ENCODE peak calls at places on chromosomes 2 and 18, in six cellular contexts. One of them, this sample, is unnamed.

GRCh38 chr2:164388511-164388910 is 232.8 kb downstream of the GRB14 start:
- DNase-seq in M059J: peak; percentile 88
- DNase-seq in NCI-H524: no peak
- DNase-seq in GM12891: no peak
- DNase-seq in Caki2: peak; percentile 76
- DNase-seq in globus pallidus: no peak
- DNase-seq in this sample: no peak

GRCh38 chr2:120261387-120262006 is 8.8 kb downstream of the RALB start:
- DNase-seq in Caki2: no peak
- DNase-seq in M059J: no peak
- DNase-seq in globus pallidus: no peak
- DNase-seq in GM12891: no peak
- DNase-seq in NCI-H524: no peak
- DNase-seq in this sample: no peak

GRCh38 chr2:28415715-28416114 is 23.1 kb downstream of the FOSL2 start:
- DNase-seq in M059J: no peak
- DNase-seq in globus pallidus: no peak
- DNase-seq in GM12891: no peak
- DNase-seq in NCI-H524: no peak
- DNase-seq in Caki2: no peak
- DNase-seq in this sample: no peak

GRCh38 chr18:66439670-66440069 is 164.2 kb downstream of the CDH19 start:
- DNase-seq in globus pallidus: no peak
- DNase-seq in M059J: no peak
- DNase-seq in Caki2: no peak
- DNase-seq in GM12891: no peak
- DNase-seq in NCI-H524: no peak
- DNase-seq in this sample: no peak

GRCh38 chr2:158034198-158034831 is 67.4 kb upstream of the UPP2 start:
- DNase-seq in NCI-H524: peak; percentile 43
- DNase-seq in globus pallidus: peak; percentile 28
- DNase-seq in GM12891: peak; percentile 4
- DNase-seq in M059J: peak; percentile 52
- DNase-seq in Caki2: peak; percentile 61
- DNase-seq in this sample: peak; percentile 7

GRCh38 chr2:177392373-177393246 is at the start of gene AGPS:
- DNase-seq in NCI-H524: peak; percentile 7
- DNase-seq in M059J: peak; percentile 70
- DNase-seq in GM12891: peak; percentile 64
- DNase-seq in globus pallidus: peak; percentile 70
- DNase-seq in Caki2: peak; percentile 80
- DNase-seq in this sample: peak; percentile 34

GRCh38 chr2:86038291-86039081 is 67.2 kb downstream of the POLR1A start:
- DNase-seq in GM12891: no peak
- DNase-seq in Caki2: peak; percentile 57
- DNase-seq in M059J: no peak
- DNase-seq in NCI-H524: no peak
- DNase-seq in globus pallidus: no peak
- DNase-seq in this sample: no peak

GRCh38 chr2:137964066-137964858 is at the start of gene HNMT:
- DNase-seq in globus pallidus: peak; percentile 75
- DNase-seq in GM12891: no peak
- DNase-seq in M059J: peak; percentile 80
- DNase-seq in NCI-H524: no peak
- DNase-seq in Caki2: peak; percentile 43
- DNase-seq in this sample: no peak

GRCh38 chr2:24123212-24124002 is at the start of the genes FAM228B and PFN4:
- DNase-seq in M059J: peak; percentile 83
- DNase-seq in globus pallidus: peak; percentile 83
- DNase-seq in NCI-H524: peak; percentile 78
- DNase-seq in GM12891: peak; percentile 82
- DNase-seq in Caki2: peak; percentile 90
- DNase-seq in this sample: peak; percentile 52

GRCh38 chr2:64700133-64700809 is 46.6 kb upstream of the SERTAD2 start:
- DNase-seq in globus pallidus: no peak
- DNase-seq in GM12891: no peak
- DNase-seq in NCI-H524: no peak
- DNase-seq in Caki2: no peak
- DNase-seq in M059J: peak; percentile 32
- DNase-seq in this sample: peak; percentile 51

GRCh38 chr2:220499281-220499680 is 871.9 kb downstream of the SLC4A3 start:
- DNase-seq in Caki2: peak; percentile 4
- DNase-seq in NCI-H524: no peak
- DNase-seq in GM12891: no peak
- DNase-seq in M059J: peak; percentile 84
- DNase-seq in globus pallidus: no peak
- DNase-seq in this sample: no peak

GRCh38 chr2:74779587-74780135 is 54.3 kb upstream of the HK2 start:
- DNase-seq in GM12891: no peak
- DNase-seq in M059J: no peak
- DNase-seq in Caki2: no peak
- DNase-seq in NCI-H524: no peak
- DNase-seq in globus pallidus: no peak
- DNase-seq in this sample: no peak

GRCh38 chr2:98761267-98761781 is 30.4 kb upstream of the MGAT4A start:
- DNase-seq in Caki2: no peak
- DNase-seq in GM12891: no peak
- DNase-seq in M059J: no peak
- DNase-seq in globus pallidus: peak; percentile 54
- DNase-seq in NCI-H524: no peak
- DNase-seq in this sample: no peak

GRCh38 chr2:108870069-108870644 is 83.6 kb downstream of the CCDC138 start:
- DNase-seq in GM12891: no peak
- DNase-seq in Caki2: peak; percentile 21
- DNase-seq in NCI-H524: no peak
- DNase-seq in M059J: peak; percentile 3
- DNase-seq in globus pallidus: no peak
- DNase-seq in this sample: no peak

This sample was measured in GM12864.